ENCODE peak calls at places on chromosome 18, in ten cellular contexts. M is CD8-positive, alpha-beta T cell; L is fibroblast of pulmonary artery; S is stimulated activated CD4-positive, alpha-beta T cell treated with anti-CD3 and anti-CD28 coated beads, Interleukin-12 subunit alpha, Interleukin-12 subunit beta, amount 100 ng/mL, for 4 hours; Q is NCI-H226; W is cardiac muscle cell; V is hypothalamus; O is neuronal stem cell; P is C1 segment of cervical spinal cord; E is iris pigment epithelial cell. J is an unnamed sample.

GRCh38 chr18:74791501-74792188 is 194.0 kb downstream of the ZNF407 start:
- DNase-seq in Q (no peak), P (no peak), S (no peak), W (no peak), V (no peak), M (no peak), L (no peak), E (peak; percentile 24), O (no peak), J (no peak)

GRCh38 chr18:34039194-34039593 is 185.5 kb downstream of the NOL4 start:
- DNase-seq in S (no peak), Q (no peak), E (no peak), M (no peak), O (no peak), L (no peak), W (no peak), P (no peak), V (no peak), J (peak; percentile 60)

GRCh38 chr18:2589345-2590060 is 18.1 kb downstream of the NDC80 start:
- DNase-seq in O (no peak), V (no peak), L (no peak), P (no peak), M (no peak), W (no peak), Q (no peak), S (no peak), E (no peak), J (no peak)

GRCh38 chr18:57077005-57077735 is 69.7 kb upstream of the BOD1L2 start:
- DNase-seq in M (no peak), L (no peak), P (no peak), S (no peak), V (no peak), W (no peak), Q (no peak), E (no peak), O (no peak), J (no peak)

GRCh38 chr18:7892556-7892955 is 325.4 kb downstream of the PTPRM start:
- DNase-seq in M (no peak), L (no peak), V (no peak), S (no peak), O (no peak), E (no peak), P (no peak), Q (no peak), W (no peak), J (no peak)

GRCh38 chr18:9380571-9381390 is 46.2 kb downstream of the TWSG1 start:
- DNase-seq in V (no peak), S (no peak), W (no peak), E (peak; percentile 69), P (no peak), M (no peak), L (peak; percentile 32), Q (no peak), O (no peak), J (peak; percentile 27)

GRCh38 chr18:386950-387349 is 113.6 kb downstream of the COLEC12 start:
- DNase-seq in M (no peak), P (no peak), L (no peak), S (no peak), V (no peak), Q (no peak), E (no peak), W (no peak), O (no peak), J (no peak)

GRCh38 chr18:9991021-9992000 is 77.5 kb downstream of the VAPA start:
- DNase-seq in E (no peak), W (no peak), P (no peak), Q (no peak), S (no peak), O (no peak), L (no peak), V (no peak), M (no peak), J (no peak)

GRCh38 chr18:78713064-78713463 is 266.6 kb upstream of the SALL3 start:
- DNase-seq in E (no peak), Q (no peak), S (no peak), P (no peak), L (no peak), O (peak; percentile 63), V (no peak), W (peak; percentile 84), M (no peak), J (no peak)

GRCh38 chr18:44826418-44827259 is 146.0 kb downstream of the SETBP1 start:
- DNase-seq in M (no peak), Q (peak; percentile 72), E (peak; percentile 86), P (peak; percentile 59), S (no peak), V (no peak), W (peak; percentile 75), O (peak; percentile 23), L (peak; percentile 97), J (peak; percentile 12)

GRCh38 chr18:67300498-67300897 is 216.0 kb downstream of the DSEL start:
- DNase-seq in S (no peak), E (no peak), W (no peak), O (peak; percentile 23), M (no peak), V (no peak), P (no peak), L (no peak), Q (no peak), J (no peak)

GRCh38 chr18:76421291-76422078 is 73.6 kb downstream of the ZNF516 start:
- DNase-seq in W (no peak), S (no peak), M (no peak), L (no peak), O (no peak), V (no peak), Q (no peak), E (no peak), P (no peak), J (no peak)

GRCh38 chr18:55695091-55695490 is 107.1 kb upstream of the TCF4 start:
- DNase-seq in O (no peak), Q (no peak), L (no peak), S (no peak), E (no peak), M (no peak), W (no peak), P (no peak), V (no peak), J (no peak)

GRCh38 chr18:21914739-21915319 is 174.2 kb downstream of the MIB1 start:
- DNase-seq in Q (peak; percentile 30), E (peak; percentile 73), P (no peak), O (peak; percentile 40), M (no peak), V (no peak), L (peak; percentile 84), W (peak; percentile 75), S (no peak), J (peak; percentile 16)

GRCh38 chr18:36493349-36494281 is 196.1 kb downstream of the FHOD3 start:
- DNase-seq in P (no peak), O (no peak), M (no peak), W (peak; percentile 59), V (no peak), E (peak; percentile 11), Q (no peak), S (no peak), L (peak; percentile 88), J (no peak)

GRCh38 chr18:8703781-8704301 is 1.5 kb upstream of the MTCL1 start:
- DNase-seq in E (no peak), W (no peak), S (no peak), P (no peak), O (no peak), L (no peak), V (no peak), M (no peak), Q (no peak), J (no peak)

GRCh38 chr18:79503891-79504475 is 108.3 kb downstream of the NFATC1 start:
- DNase-seq in W (no peak), E (no peak), Q (no peak), V (no peak), O (no peak), M (no peak), L (no peak), P (no peak), S (no peak), J (no peak)

GRCh38 chr18:79914614-79915160 is 36.8 kb downstream of the SLC66A2 start:
- DNase-seq in E (no peak), P (no peak), V (no peak), S (no peak), W (no peak), M (no peak), L (no peak), Q (no peak), O (no peak), J (no peak)

GRCh38 chr18:23593720-23594119 is 7.4 kb upstream of the NPC1 start:
- DNase-seq in M (no peak), V (no peak), E (peak; percentile 82), O (no peak), P (no peak), Q (peak; percentile 78), L (peak; percentile 87), S (no peak), W (no peak), J (no peak)

GRCh38 chr18:68893396-68893795 is 95.5 kb downstream of the CCDC102B start:
- DNase-seq in W (peak; percentile 3), Q (no peak), L (no peak), M (no peak), E (no peak), O (no peak), V (no peak), P (no peak), S (no peak), J (no peak)

GRCh38 chr18:23207191-23207955 is 72.1 kb downstream of the CABLES1 start:
- DNase-seq in S (no peak), P (no peak), W (no peak), M (no peak), Q (no peak), V (no peak), L (no peak), E (peak; percentile 30), O (no peak), J (no peak)

GRCh38 chr18:23380817-23381216 is 72.3 kb upstream of the RIOK3 start:
- DNase-seq in Q (peak; percentile 72), E (peak; percentile 77), M (no peak), P (no peak), O (no peak), S (no peak), V (no peak), W (no peak), L (peak; percentile 72), J (no peak)

GRCh38 chr18:9055185-9055584 is 47.3 kb upstream of the NDUFV2 start:
- DNase-seq in M (no peak), Q (peak; percentile 55), P (no peak), L (peak; percentile 90), S (no peak), O (no peak), V (no peak), W (no peak), E (peak; percentile 86), J (no peak)

GRCh38 chr18:78918707-78919106 is 60.9 kb upstream of the SALL3 start:
- DNase-seq in O (no peak), M (no peak), Q (no peak), S (no peak), E (no peak), W (no peak), V (no peak), P (no peak), L (no peak), J (no peak)

GRCh38 chr18:37238271-37238670 is 327.3 kb downstream of the CELF4 start:
- DNase-seq in S (no peak), E (no peak), P (no peak), O (no peak), M (no peak), Q (no peak), W (no peak), V (no peak), L (no peak), J (no peak)

GRCh38 chr18:77101410-77102245 is 31.0 kb downstream of the MBP start:
- DNase-seq in M (peak; percentile 54), P (peak; percentile 34), W (no peak), S (peak; percentile 58), E (peak; percentile 99), Q (peak; percentile 96), V (no peak), O (no peak), L (peak; percentile 97), J (no peak)

GRCh38 chr18:42024131-42024530 is 69.1 kb downstream of the PIK3C3 start:
- DNase-seq in O (no peak), S (no peak), W (no peak), V (no peak), P (no peak), Q (no peak), L (no peak), M (no peak), E (no peak), J (no peak)

GRCh38 chr18:54089749-54090459 is 134.6 kb downstream of the MBD2 start:
- DNase-seq in W (peak; percentile 2), M (no peak), P (no peak), E (no peak), L (no peak), Q (peak; percentile 44), S (no peak), V (no peak), O (no peak), J (no peak)

J was measured in NCI-H774.